ENCODE peak calls at places on chromosomes 12 and 14, in four cellular contexts. D, Z, A and K are unnamed samples.

GRCh38 chr12:43273467-43273866 is 278.5 kb downstream of the ADAMTS20 start:
- DNase-seq in A (peak; percentile 57), D (no peak), Z (no peak), K (no peak)

GRCh38 chr14:85764809-85765208 is 234.9 kb downstream of the FLRT2 start:
- DNase-seq in D (no peak), A (peak; percentile 9), Z (no peak), K (no peak)

GRCh38 chr14:77375164-77375950 is 1.5 kb downstream of the TMED8 start:
- DNase-seq in Z (no peak), A (no peak), D (no peak), K (no peak)

GRCh38 chr12:83161451-83161850 is 474.7 kb downstream of the TMTC2 start:
- DNase-seq in Z (no peak), D (no peak), A (peak; percentile 66), K (no peak)

GRCh38 chr12:65656904-65657351 is 167.4 kb upstream of the HMGA2 start:
- DNase-seq in A (peak; percentile 99), D (no peak), Z (peak; percentile 97), K (peak; percentile 95)

GRCh38 chr12:64180951-64181350 is 41.1 kb downstream of the KICS2 start:
- DNase-seq in A (peak; percentile 72), D (no peak), Z (peak; percentile 19), K (peak; percentile 26)

GRCh38 chr14:60161176-60162107 is 3.8 kb downstream of the DHRS7 start:
- DNase-seq in Z (no peak), A (no peak), D (no peak), K (no peak)

GRCh38 chr14:24674204-24674970 is 40.4 kb upstream of the GZMB start:
- DNase-seq in D (no peak), A (no peak), Z (no peak), K (no peak)

GRCh38 chr14:67515386-67516079 is 17.6 kb upstream of the PLEKHH1 start:
- DNase-seq in Z (no peak), A (no peak), D (no peak), K (peak; percentile 36)

GRCh38 chr12:49662998-49663843 is 39.9 kb downstream of the PRPF40B start:
- DNase-seq in D (no peak), Z (no peak), A (peak; percentile 66), K (peak; percentile 95)

GRCh38 chr14:55313480-55313879 is 42.3 kb downstream of the FBXO34 start:
- DNase-seq in Z (no peak), D (no peak), A (no peak), K (no peak)

GRCh38 chr14:55350461-55350860 is 61.2 kb downstream of the ATG14 start:
- DNase-seq in D (no peak), A (no peak), Z (no peak), K (no peak)

GRCh38 chr12:52525661-52526499 is 5.7 kb upstream of the KRT5 start:
- DNase-seq in A (no peak), D (no peak), Z (no peak), K (no peak)

GRCh38 chr14:74569387-74569786 is 42.6 kb downstream of the LTBP2 start:
- DNase-seq in Z (no peak), A (no peak), D (no peak), K (no peak)

GRCh38 chr14:74571441-74571841 is 40.6 kb downstream of the LTBP2 start:
- DNase-seq in Z (no peak), D (no peak), A (peak; percentile 64), K (no peak)

GRCh38 chr14:74571901-74572828 is 39.9 kb downstream of the LTBP2 start:
- DNase-seq in Z (peak; percentile 78), D (no peak), A (peak; percentile 100), K (peak; percentile 43)

GRCh38 chr14:74569826-74570591 is 42.0 kb downstream of the LTBP2 start:
- DNase-seq in D (no peak), A (no peak), Z (no peak), K (no peak)

DNA sequence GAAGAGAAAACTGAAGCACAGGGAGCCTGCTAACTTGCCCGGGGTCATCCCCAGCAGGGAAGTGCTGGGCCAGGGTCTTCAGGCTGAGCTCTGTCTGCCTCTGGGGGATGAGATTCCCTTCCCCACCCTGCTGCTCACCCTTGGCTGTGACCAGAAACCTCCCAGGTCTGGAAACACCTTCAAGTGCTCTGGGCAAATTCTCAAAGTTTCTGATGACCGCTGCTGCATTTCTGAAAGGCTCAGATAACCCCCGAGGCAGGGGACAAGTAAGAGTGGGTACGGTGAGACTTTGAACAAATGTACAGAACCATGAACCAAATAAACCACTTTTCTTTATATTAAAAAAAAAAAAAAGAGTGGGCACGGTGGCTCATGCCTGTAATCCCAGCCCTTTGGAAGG is 41.3 kb downstream of the LTBP2 start:
- DNase-seq in Z (no peak), D (no peak), A (no peak), K (no peak)
- TF ChIP-seq EZH2 in Z (no peak), D (no peak), A (no peak), K (no peak)

DNA sequence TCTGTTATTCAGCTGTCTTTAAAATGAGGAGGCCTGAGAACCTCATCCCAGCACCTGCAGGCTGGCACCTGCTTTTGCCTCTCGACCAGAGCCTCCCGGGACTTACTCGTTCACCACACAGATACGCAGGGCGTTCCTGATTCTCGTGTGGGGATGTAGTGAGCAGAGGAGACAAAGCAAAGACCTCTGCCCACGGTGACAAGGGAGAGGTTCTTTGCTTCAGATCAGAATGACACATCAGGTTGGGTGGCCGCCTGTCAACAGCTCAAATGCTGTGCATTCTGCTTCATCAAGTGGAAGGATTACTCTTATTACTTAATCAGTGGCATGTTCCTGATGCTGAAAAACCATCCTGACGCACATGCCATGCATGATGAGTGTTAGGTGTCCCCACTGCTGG is 24.4 kb downstream of the DEGS2 start:
- DNase-seq in A (no peak), D (no peak), Z (no peak), K (no peak)
- H3K36me3 ChIP-seq in A (no peaks in the 10 kb centered on the region), D (no peaks in the 10 kb centered on the region), Z (no peaks in the 10 kb centered on the region), K (no peaks in the 10 kb centered on the region)

GRCh38 chr14:106291626-106292025 is 765.2 kb downstream of the TMEM121 start:
- DNase-seq in Z (no peak), D (no peak), A (no peak), K (no peak)

GRCh38 chr14:106287506-106287905 is 761.1 kb downstream of the TMEM121 start:
- DNase-seq in D (no peak), Z (no peak), A (no peak), K (no peak)

DNA sequence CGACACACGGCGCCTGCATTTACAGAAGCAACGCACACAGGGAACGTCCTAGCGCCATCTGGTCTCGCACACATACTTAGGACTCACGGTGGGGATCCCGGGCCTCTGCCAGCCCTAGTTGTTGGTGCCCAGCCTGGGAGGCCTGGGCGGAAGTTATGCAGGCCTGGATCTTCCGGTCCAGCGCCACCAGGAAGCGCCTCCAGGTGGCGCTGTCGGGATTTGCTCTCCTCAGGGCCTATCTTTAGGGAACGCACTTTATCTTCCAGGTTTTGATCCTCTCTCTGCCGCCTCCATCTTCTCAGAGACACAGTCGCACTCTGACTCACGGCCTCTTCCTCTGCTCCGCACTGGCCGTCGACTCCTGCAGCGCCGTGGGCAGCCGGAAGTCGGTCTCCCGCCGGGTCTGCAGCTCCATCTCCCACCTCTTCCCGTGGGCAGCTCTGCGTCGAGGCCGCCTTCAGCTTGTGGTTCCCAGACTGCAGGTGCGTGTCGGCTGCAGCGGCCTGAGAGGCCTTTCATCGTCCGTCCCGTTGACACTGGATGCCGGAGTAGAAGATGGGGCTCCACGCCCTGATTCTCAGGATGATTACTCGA is 760.4 kb downstream of the TMEM121 start:
- DNase-seq in Z (no peak), A (no peak), D (no peak), K (peak; percentile 66)
- TF ChIP-seq CTCF in Z (peak; percentile 30), A (no peak), D (no peak), K (peak; percentile 82)

DNA sequence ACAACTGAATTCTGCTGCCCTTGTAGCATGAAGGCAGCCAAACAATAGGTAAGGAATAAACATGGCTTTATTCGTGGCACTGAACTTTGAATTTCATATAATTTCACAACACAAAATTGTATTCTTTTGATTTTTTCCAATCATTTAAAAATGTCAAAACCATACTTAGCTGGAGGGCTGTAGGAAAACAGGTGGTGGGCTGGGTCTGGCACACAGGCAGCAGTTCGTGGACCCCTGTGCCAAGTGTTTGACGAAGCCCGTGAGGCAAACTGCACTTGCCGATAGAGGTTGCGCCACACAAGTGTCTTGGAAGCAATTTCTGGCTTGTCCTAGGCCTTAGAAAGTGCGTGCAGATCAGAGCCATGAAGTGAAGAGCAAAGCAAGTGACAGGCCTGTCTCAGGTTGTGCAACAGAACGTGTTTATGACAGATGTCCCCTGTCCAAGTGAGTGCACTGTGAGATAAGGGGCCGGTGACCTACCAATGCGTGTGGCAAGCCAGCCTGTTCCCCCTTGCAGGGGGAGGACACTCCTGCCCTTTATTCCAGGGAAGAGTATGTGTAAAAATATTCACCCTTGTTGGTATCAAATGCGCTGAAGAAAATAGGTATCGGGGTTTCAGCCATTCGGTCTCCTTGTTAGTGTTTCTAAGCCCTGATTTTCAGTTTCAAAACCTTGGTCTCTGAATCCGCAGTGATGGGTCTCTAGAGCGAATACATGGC is 803 bp upstream of the CHPT1 start:
- DNase-seq in D (no peak), A (no peak), Z (no peak), K (no peak)
- TF ChIP-seq EZH2 in D (peak; percentile 31), A (no peak), Z (no peak), K (no peak)

DNA sequence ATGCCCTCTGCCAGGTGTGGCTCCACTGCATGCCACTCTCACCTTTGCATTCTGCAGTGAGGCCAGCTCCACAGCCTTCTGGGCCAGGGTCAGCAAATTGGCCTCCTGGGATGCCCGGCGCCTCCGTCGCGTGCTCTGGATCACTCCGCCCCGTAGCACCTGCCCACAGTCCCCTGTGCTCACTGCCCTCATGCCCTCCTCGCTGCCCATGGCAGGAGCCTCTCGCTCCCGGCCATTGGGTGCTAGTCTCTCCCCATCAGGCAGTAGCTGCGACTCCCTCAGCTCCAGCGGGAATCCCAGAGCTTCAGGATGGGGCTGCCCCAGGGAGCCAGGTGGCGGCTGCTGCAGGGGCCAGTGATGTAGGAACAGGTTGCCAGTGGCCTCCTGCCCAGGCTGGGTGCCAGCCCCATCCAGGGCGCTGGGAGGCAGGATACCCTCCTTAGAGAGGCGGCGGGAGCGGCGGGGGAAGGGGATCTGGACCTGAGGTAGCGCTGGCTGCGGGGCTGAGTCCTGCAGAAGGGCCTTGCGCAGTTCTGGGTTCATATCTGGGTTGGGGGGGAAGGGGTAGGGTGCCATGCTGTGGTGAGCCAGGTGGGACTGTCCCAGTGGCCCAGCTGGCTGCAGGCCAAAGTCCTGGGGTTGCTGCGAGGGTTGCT is 24.5 kb upstream of the PNMA1 start:
- DNase-seq in A (no peak), Z (no peak), D (no peak), K (no peak)
- H3K36me3 ChIP-seq in A (peaks cover 17% of the 10 kb centered on the region), Z (peaks cover 18% of the 10 kb centered on the region), D (no peaks in the 10 kb centered on the region), K (peaks cover 39% of the 10 kb centered on the region)

DNA sequence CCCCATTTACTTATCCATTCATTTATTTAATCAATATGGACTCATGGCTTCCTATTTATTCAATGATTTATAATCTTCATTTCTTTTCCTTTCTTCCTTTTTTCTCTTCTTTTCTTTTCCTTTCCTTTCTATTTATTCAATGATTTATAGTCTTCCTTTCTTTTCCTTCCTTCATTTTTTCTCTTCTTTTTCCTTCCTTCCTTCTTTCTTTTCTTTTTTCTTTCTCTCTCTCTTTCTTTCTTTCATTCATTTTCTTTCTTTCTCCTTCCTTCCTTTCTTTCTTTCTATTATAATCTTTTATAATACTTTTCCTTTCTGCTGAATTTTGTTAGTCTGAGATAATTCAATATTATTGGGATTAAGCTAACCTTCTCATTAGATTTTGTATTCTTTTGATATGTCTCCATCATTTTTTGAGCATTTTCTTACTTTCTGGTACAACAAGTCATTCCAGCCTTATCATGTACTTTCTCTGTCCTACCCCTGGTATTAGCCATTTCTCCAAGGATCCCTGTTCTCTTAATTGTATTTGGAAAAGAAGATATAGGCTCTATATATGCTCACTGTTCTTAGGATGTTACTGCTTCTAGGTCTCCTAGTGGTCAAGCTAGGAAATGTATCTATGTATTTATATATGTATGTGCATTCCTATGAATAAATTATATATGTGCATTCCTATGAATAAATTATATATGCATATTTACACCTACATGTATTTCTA is 12.1 kb downstream of the LACRT start:
- DNase-seq in A (no peak), D (no peak), Z (no peak), K (peak; percentile 79)
- TF ChIP-seq CTCF in A (no peak), D (peak; percentile 53), Z (peak; percentile 50), K (peak; percentile 69)

GRCh38 chr14:103220982-103221641 is 97.9 kb downstream of the TNFAIP2 start:
- DNase-seq in A (no peak), D (no peak), Z (no peak), K (no peak)
- TF ChIP-seq EZH2 in A (peak; percentile 51), D (no peak), Z (no peak), K (no peak)